ENCODE peak calls at places on chromosomes 4 and X, in five cellular contexts. One of them, this sample, is unnamed.

GRCh38 chr4:168028970-168029610 is 63.2 kb upstream of the ANXA10 start:
- DNase-seq in GM18507: no peak
- DNase-seq in Right ventricle myocardium superior: no peak
- DNase-seq in astrocyte: no peak
- DNase-seq in H7: no peak
- DNase-seq in this sample: no peak

GRCh38 chr4:152099061-152099425 is 338.2 kb upstream of the GATB start:
- DNase-seq in GM18507: no peak
- DNase-seq in Right ventricle myocardium superior: no peak
- DNase-seq in astrocyte: no peak
- DNase-seq in H7: no peak
- DNase-seq in this sample: no peak

GRCh38 chr4:54933579-54933978 is 191.8 kb downstream of the KDR start:
- DNase-seq in GM18507: no peak
- DNase-seq in Right ventricle myocardium superior: no peak
- DNase-seq in astrocyte: no peak
- DNase-seq in H7: no peak
- DNase-seq in this sample: no peak

GRCh38 chr4:150593996-150594395 is 12.0 kb downstream of the MAB21L2 start:
- DNase-seq in GM18507: no peak
- DNase-seq in Right ventricle myocardium superior: no peak
- DNase-seq in astrocyte: peak
- DNase-seq in H7: no peak
- DNase-seq in this sample: no peak

GRCh38 chr4:185839204-185839712 is 27.3 kb upstream of the SORBS2 start:
- DNase-seq in GM18507: no peak
- DNase-seq in Right ventricle myocardium superior: peak
- DNase-seq in astrocyte: peak
- DNase-seq in H7: peak
- DNase-seq in this sample: peak

GRCh38 chr4:76987153-76987562 is 37.6 kb downstream of the SEPTIN11 start:
- DNase-seq in GM18507: no peak
- DNase-seq in Right ventricle myocardium superior: peak
- DNase-seq in astrocyte: peak
- DNase-seq in H7: peak
- DNase-seq in this sample: no peak

GRCh38 chrX:70030242-70030823 is 19.4 kb downstream of the AWAT2 start:
- DNase-seq in GM18507: peak
- DNase-seq in Right ventricle myocardium superior: no peak
- DNase-seq in astrocyte: peak
- DNase-seq in H7: peak
- DNase-seq in this sample: peak

GRCh38 chr4:1170805-1171305 is 1.5 kb downstream of the SPON2 start:
- DNase-seq in GM18507: no peak
- DNase-seq in Right ventricle myocardium superior: no peak
- DNase-seq in astrocyte: no peak
- DNase-seq in H7: no peak
- DNase-seq in this sample: no peak

GRCh38 chrX:16185725-16186136 is 18.4 kb downstream of the MAGEB17 start:
- DNase-seq in GM18507: peak
- DNase-seq in Right ventricle myocardium superior: no peak
- DNase-seq in astrocyte: peak
- DNase-seq in H7: no peak
- DNase-seq in this sample: no peak